ENCODE peak calls at places on chromosomes 3 and 15, in four cellular contexts. K, D, V and E are unnamed samples.

GRCh38 chr15:63880744-63881143 is 47.0 kb upstream of the HERC1 start:
- DNase-seq in K (no peak), D (no peak), V (peak), E (no peak)

GRCh38 chr15:29952245-29952644 is 130.0 kb upstream of the TJP1 start:
- DNase-seq in K (no peak), D (no peak), V (no peak), E (no peak)

GRCh38 chr3:105647047-105647446 is 221.8 kb downstream of the CBLB start:
- DNase-seq in K (peak), D (no peak), V (peak), E (no peak)

GRCh38 chr15:101380146-101380545 is 85.1 kb upstream of the SNRPA1 start:
- DNase-seq in K (no peak), D (no peak), V (no peak), E (no peak)

GRCh38 chr15:68112711-68113110 is 58.6 kb downstream of the PIAS1 start:
- DNase-seq in K (no peak), D (no peak), V (peak), E (no peak)

GRCh38 chr3:39268554-39268910 is 11.3 kb downstream of the CX3CR1 start:
- DNase-seq in K (no peak), D (peak), V (no peak), E (no peak)

GRCh38 chr3:181660337-181660736 is 51.4 kb upstream of the SOX2 start:
- DNase-seq in K (no peak), D (no peak), V (no peak), E (no peak)

GRCh38 chr3:151086484-151087456 is 1.3 kb downstream of the MED12L start:
- DNase-seq in K (peak), D (peak), V (peak), E (peak)

GRCh38 chr3:181969925-181970324 is 258.2 kb downstream of the SOX2 start:
- DNase-seq in K (no peak), D (no peak), V (no peak), E (no peak)

GRCh38 chr3:33936921-33937210 is 138.4 kb downstream of the PDCD6IP start:
- DNase-seq in K (no peak), D (no peak), V (no peak), E (no peak)

GRCh38 chr3:194183271-194183670 is 47.3 kb downstream of the HES1 start:
- DNase-seq in K (no peak), D (no peak), V (no peak), E (no peak)

GRCh38 chr3:197168063-197168462 is 130.3 kb downstream of the DLG1 start:
- DNase-seq in K (no peak), D (no peak), V (no peak), E (no peak)

GRCh38 chr3:56633602-56634371 is 49.3 kb downstream of the TASOR start:
- DNase-seq in K (no peak), D (no peak), V (no peak), E (no peak)

GRCh38 chr3:8490079-8490552 is 11.5 kb upstream of the LMCD1 start:
- DNase-seq in K (peak), D (no peak), V (peak), E (no peak)

GRCh38 chr15:34179257-34179656 is 30.6 kb downstream of the KATNBL1 start:
- DNase-seq in K (no peak), D (no peak), V (no peak), E (no peak)

GRCh38 chr3:130548356-130548755 is 31.4 kb downstream of the COL6A6 start:
- DNase-seq in K (peak), D (no peak), V (no peak), E (no peak)

GRCh38 chr15:67382723-67383122 is 128.1 kb downstream of the IQCH start:
- DNase-seq in K (no peak), D (no peak), V (no peak), E (no peak)

GRCh38 chr15:47196057-47196456 is 521.2 kb upstream of the SEMA6D start:
- DNase-seq in K (peak), D (peak), V (peak), E (peak)

GRCh38 chr3:180092889-180093288 is 56.2 kb upstream of the PEX5L start:
- DNase-seq in K (no peak), D (no peak), V (no peak), E (no peak)

GRCh38 chr15:78761020-78761419 is 50.2 kb downstream of the ADAMTS7 start:
- DNase-seq in K (no peak), D (peak), V (no peak), E (no peak)

GRCh38 chr3:30502742-30503073 is 103.7 kb upstream of the TGFBR2 start:
- DNase-seq in K (no peak), D (no peak), V (peak), E (no peak)

GRCh38 chr3:45660567-45660901 is 28.7 kb upstream of the SACM1L start:
- DNase-seq in K (no peak), D (no peak), V (no peak), E (no peak)

GRCh38 chr3:50323614-50324199 is 1.2 kb upstream of the HYAL2 start:
- DNase-seq in K (no peak), D (no peak), V (no peak), E (no peak)

GRCh38 chr3:52998781-52999509 is 46.9 kb downstream of the SFMBT1 start:
- DNase-seq in K (no peak), D (no peak), V (no peak), E (no peak)

GRCh38 chr3:124774841-124775402 is 44.7 kb downstream of the UMPS start:
- DNase-seq in K (no peak), D (no peak), V (no peak), E (no peak)

GRCh38 chr3:137110392-137110996 is 152.7 kb downstream of the IL20RB start:
- DNase-seq in K (peak), D (no peak), V (peak), E (no peak)

GRCh38 chr3:173553635-173554280 is 156.2 kb downstream of the NLGN1 start:
- DNase-seq in K (peak), D (no peak), V (peak), E (no peak)

GRCh38 chr15:88700716-88701115 is 61.9 kb downstream of the ISG20 start:
- DNase-seq in K (no peak), D (no peak), V (no peak), E (no peak)

GRCh38 chr3:65412591-65412990 is 626.1 kb downstream of the MAGI1 start:
- DNase-seq in K (peak), D (no peak), V (no peak), E (no peak)

GRCh38 chr3:116444819-116445290 is 432 bp downstream of the LSAMP start:
- DNase-seq in K (peak), D (no peak), V (no peak), E (no peak)

GRCh38 chr3:140216249-140216648 is 281.3 kb downstream of the CLSTN2 start:
- DNase-seq in K (no peak), D (no peak), V (no peak), E (no peak)
- TF ChIP-seq CTCF in K (no peak), D (no peak), V (peak), E (no peak)

GRCh38 chr3:160806686-160807085 is 50.7 kb downstream of the PPM1L start:
- DNase-seq in K (no peak), D (no peak), V (no peak), E (no peak)

GRCh38 chr3:160809453-160809852 is 53.4 kb downstream of the PPM1L start:
- DNase-seq in K (no peak), D (no peak), V (no peak), E (no peak)

GRCh38 chr3:160808838-160809237 is 52.8 kb downstream of the PPM1L start:
- DNase-seq in K (no peak), D (no peak), V (no peak), E (no peak)

GRCh38 chr3:160812304-160812703 is 56.3 kb downstream of the PPM1L start:
- DNase-seq in K (no peak), D (no peak), V (no peak), E (no peak)

DNA sequence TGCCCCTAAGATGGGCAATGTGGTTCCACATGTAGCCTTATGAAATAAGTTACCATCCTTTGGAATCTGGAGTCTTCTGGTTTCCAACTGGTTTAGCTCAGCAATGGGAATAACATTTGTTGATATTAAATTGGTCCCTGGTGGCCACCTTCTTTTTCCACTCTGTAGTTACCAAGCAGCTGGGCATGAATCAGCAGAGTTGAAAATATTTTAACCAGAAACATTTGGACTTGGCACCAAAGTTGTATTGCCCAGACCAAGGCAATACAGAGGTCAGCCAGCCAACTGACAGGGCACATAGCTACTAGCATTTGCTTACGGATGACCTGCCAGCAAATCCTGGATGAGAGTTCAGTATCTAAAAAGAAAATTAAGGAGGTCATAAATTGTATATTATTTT is 54.3 kb downstream of the PPM1L start:
- DNase-seq in K (no peak), D (no peak), V (no peak), E (no peak)
- TF ChIP-seq CTCF in K (no peak), D (no peak), V (no peak), E (no peak)

GRCh38 chr15:99390667-99391066 is 139.4 kb downstream of the LRRC28 start:
- DNase-seq in K (no peak), D (no peak), V (no peak), E (no peak)
- TF ChIP-seq CTCF in K (no peak), D (no peak), V (no peak), E (no peak)

DNA sequence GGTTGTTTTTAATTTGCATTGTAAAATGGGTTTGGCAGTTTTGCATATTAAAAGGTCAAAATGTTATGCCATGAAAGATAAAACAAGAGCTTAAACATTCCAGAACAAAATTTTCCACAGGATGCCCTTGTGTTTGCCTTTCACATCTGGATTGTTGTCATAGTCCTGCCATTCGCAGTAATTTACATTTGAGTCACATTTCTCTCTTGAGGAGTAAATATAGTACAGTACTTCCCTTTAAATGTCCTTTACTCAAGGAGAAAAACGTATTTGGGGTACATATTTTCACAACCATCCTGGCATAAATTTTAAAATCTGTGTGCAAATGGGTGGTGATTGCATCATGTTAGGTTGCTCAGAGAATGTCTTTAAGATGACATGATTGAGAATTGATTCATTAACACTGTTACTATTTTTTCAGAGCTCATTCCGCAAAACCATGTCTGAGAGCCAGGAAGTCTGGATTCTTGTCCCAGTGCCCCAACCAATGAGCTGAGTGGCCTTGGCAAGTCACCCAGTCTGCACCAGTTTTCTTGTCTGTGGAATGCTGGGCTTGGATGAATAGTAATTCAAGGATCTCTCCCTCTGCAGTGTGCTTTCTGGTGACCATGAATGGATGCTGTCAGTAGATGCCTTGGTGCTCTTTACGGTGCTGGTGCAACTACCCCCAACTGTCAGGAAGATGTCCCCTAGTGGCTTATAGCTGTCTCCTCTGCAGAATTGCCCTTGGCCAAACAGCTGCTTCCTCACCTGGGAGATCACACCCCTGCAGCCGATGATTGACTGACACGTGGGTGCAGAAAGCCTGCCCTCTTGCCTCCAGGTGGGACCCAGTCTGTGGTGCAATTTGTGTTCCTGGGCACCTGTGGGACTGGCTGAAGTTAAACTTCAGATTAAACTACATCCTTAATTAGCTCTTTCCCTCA is 43.0 kb downstream of the ABHD5 start:
- DNase-seq in K (no peak), D (no peak), V (peak), E (no peak)
- TF ChIP-seq CTCF in K (no peak), D (no peak), V (no peak), E (no peak)

GRCh38 chr3:170809021-170809974 is 60.7 kb downstream of the RPL22L1 start:
- DNase-seq in K (peak), D (no peak), V (peak), E (no peak)
- TF ChIP-seq CTCF in K (peak), D (no peak), V (peak), E (no peak)

GRCh38 chr15:49881433-49881832 is 237.6 kb downstream of the ATP8B4 start:
- DNase-seq in K (no peak), D (no peak), V (no peak), E (no peak)

GRCh38 chr15:49877871-49878511 is 241.0 kb downstream of the ATP8B4 start:
- DNase-seq in K (peak), D (peak), V (peak), E (no peak)

GRCh38 chr15:49875392-49875791 is 243.6 kb downstream of the ATP8B4 start:
- DNase-seq in K (no peak), D (no peak), V (no peak), E (no peak)

GRCh38 chr15:49876401-49877038 is 242.5 kb downstream of the ATP8B4 start:
- DNase-seq in K (peak), D (no peak), V (no peak), E (no peak)

GRCh38 chr15:49877117-49877860 is 241.7 kb downstream of the ATP8B4 start:
- DNase-seq in K (peak), D (no peak), V (peak), E (no peak)
- TF ChIP-seq CTCF in K (no peak), D (no peak), V (no peak), E (no peak)

GRCh38 chr3:13391308-13391707 is 28.8 kb downstream of the NUP210 start:
- DNase-seq in K (no peak), D (no peak), V (no peak), E (no peak)
- TF ChIP-seq CTCF in K (no peak), D (no peak), V (no peak), E (peak)

DNA sequence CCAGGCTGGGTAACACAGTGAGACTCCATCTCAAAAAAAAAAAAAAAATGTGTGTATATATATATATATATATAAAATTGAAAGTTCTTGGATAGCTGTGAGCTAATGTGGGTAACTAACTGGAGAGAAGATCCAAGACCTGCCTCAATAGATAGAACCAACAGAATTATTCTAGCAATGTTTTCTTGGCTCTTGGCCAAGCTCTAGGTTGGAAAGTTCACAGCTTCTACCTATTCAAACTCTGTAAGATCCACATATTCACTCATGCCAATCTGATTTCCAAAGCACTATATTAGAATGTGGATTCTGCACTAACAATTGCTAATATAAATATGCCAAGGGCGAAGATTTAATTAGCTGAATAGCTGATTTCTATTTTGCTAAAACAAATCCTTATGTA is 29.8 kb upstream of the CMTM6 start:
- DNase-seq in K (no peak), D (no peak), V (no peak), E (no peak)
- TF ChIP-seq CTCF in K (no peak), D (no peak), V (no peak), E (no peak)

GRCh38 chr3:128993461-128994172 is at the start of gene CFAP92:
- DNase-seq in K (peak), D (peak), V (peak), E (peak)
- TF ChIP-seq CTCF in K (no peak), D (no peak), V (no peak), E (no peak)

DNA sequence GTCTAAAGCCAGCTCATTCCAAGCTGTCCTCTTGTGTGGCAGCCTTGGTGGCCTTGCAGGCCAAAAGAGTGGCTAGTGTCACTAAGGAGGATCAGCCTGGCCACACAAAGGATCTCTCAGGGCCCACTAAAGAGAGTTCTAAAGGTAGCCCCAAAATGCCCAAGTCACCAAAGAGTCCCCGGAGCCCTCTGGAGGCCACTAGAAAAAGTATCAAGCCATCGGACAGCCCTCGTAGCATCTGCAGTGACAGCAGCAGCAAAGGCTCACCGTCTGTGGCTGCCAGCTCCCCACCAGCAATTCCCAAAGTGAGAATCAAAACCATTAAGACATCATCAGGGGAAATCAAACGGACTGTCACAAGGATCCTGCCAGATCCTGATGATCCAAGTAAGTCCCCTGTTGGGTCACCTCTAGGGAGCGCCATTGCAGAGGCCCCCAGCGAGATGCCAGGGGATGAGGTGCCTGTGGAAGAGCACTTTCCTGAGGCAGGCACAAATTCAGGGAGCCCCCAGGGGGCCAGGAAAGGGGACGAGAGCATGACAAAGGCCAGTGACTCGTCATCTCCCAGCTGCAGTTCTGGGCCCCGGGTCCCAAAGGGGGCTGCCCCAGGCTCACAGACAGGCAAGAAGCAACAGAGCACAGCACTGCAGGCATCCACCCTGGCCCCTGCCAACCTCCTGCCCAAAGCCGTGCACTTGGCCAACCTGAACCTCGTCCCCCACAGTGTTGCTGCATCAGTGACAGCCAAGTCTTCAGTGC is 33.5 kb upstream of the ALPK3 start:
- DNase-seq in K (no peak), D (no peak), V (no peak), E (no peak)
- TF ChIP-seq CTCF in K (no peak), D (no peak), V (no peak), E (no peak)